ENCODE peak calls at places on chromosomes 16 and 17, in five cellular contexts. One of them, this sample, is unnamed.

GRCh38 chr16:69477546-69477945 is 53.1 kb downstream of the CYB5B start:
- DNase-seq in H1: no peak
- DNase-seq in neuronal stem cell: no peak
- DNase-seq in IMR-90: peak; percentile 39
- DNase-seq in mesenchymal stem cell: peak; percentile 79
- DNase-seq in this sample: no peak

GRCh38 chr17:74192950-74193781 is 10.3 kb upstream of the RPL38 start:
- DNase-seq in H1: no peak
- DNase-seq in neuronal stem cell: no peak
- DNase-seq in IMR-90: no peak
- DNase-seq in mesenchymal stem cell: peak; percentile 95
- DNase-seq in this sample: no peak

GRCh38 chr17:21218101-21218500 is 4.1 kb upstream of the TMEM11 start:
- DNase-seq in H1: no peak
- DNase-seq in neuronal stem cell: no peak
- DNase-seq in IMR-90: no peak
- DNase-seq in mesenchymal stem cell: no peak
- DNase-seq in this sample: peak; percentile 67

GRCh38 chr16:2842340-2843000 is 12.4 kb downstream of the ZG16B start:
- DNase-seq in H1: no peak
- DNase-seq in neuronal stem cell: no peak
- DNase-seq in IMR-90: no peak
- DNase-seq in mesenchymal stem cell: no peak
- DNase-seq in this sample: peak; percentile 80

GRCh38 chr16:13113786-13114185 is 212.4 kb downstream of the SHISA9 start:
- DNase-seq in H1: no peak
- DNase-seq in neuronal stem cell: no peak
- DNase-seq in IMR-90: no peak
- DNase-seq in mesenchymal stem cell: no peak
- DNase-seq in this sample: no peak

GRCh38 chr16:1778200-1779179 is 3.9 kb downstream of the SPSB3 start:
- DNase-seq in H1: no peak
- DNase-seq in neuronal stem cell: no peak
- DNase-seq in IMR-90: no peak
- DNase-seq in mesenchymal stem cell: no peak
- DNase-seq in this sample: no peak

GRCh38 chr16:1278456-1278855 is 22.6 kb downstream of the TPSD1 start:
- DNase-seq in H1: no peak
- DNase-seq in neuronal stem cell: no peak
- DNase-seq in IMR-90: no peak
- DNase-seq in mesenchymal stem cell: no peak
- DNase-seq in this sample: no peak

GRCh38 chr17:79400989-79401703 is 209.7 kb downstream of the RBFOX3 start:
- DNase-seq in H1: peak; percentile 47
- DNase-seq in neuronal stem cell: peak; percentile 67
- DNase-seq in IMR-90: peak; percentile 36
- DNase-seq in mesenchymal stem cell: peak; percentile 46
- DNase-seq in this sample: peak; percentile 88

GRCh38 chr17:22090263-22090935 is 398.1 kb downstream of the KCNJ18 start:
- DNase-seq in H1: no peak
- DNase-seq in neuronal stem cell: no peak
- DNase-seq in IMR-90: no peak
- DNase-seq in mesenchymal stem cell: no peak
- DNase-seq in this sample: no peak

GRCh38 chr17:49031965-49032928 is 35.1 kb downstream of the IGF2BP1 start:
- DNase-seq in H1: no peak
- DNase-seq in neuronal stem cell: peak; percentile 83
- DNase-seq in IMR-90: peak; percentile 81
- DNase-seq in mesenchymal stem cell: peak; percentile 89
- DNase-seq in this sample: peak; percentile 81

GRCh38 chr17:28758411-28759121 is 14.8 kb downstream of the TRAF4 start:
- DNase-seq in H1: no peak
- DNase-seq in neuronal stem cell: no peak
- DNase-seq in IMR-90: no peak
- DNase-seq in mesenchymal stem cell: no peak
- DNase-seq in this sample: no peak

GRCh38 chr17:80829166-80829813 is 162.4 kb upstream of the CHMP6 start:
- DNase-seq in H1: no peak
- DNase-seq in neuronal stem cell: no peak
- DNase-seq in IMR-90: no peak
- DNase-seq in mesenchymal stem cell: no peak
- DNase-seq in this sample: no peak

GRCh38 chr17:19319771-19320505 is 42.6 kb downstream of the B9D1 start:
- DNase-seq in H1: no peak
- DNase-seq in neuronal stem cell: no peak
- DNase-seq in IMR-90: no peak
- DNase-seq in mesenchymal stem cell: no peak
- DNase-seq in this sample: peak; percentile 25

GRCh38 chr17:39069114-39069756 is 82.2 kb downstream of the PLXDC1 start:
- DNase-seq in H1: no peak
- DNase-seq in neuronal stem cell: peak; percentile 38
- DNase-seq in IMR-90: peak; percentile 54
- DNase-seq in mesenchymal stem cell: peak; percentile 66
- DNase-seq in this sample: peak; percentile 59

GRCh38 chr17:35793257-35793656 is 2.2 kb downstream of the MMP28 start:
- DNase-seq in H1: no peak
- DNase-seq in neuronal stem cell: no peak
- DNase-seq in IMR-90: no peak
- DNase-seq in mesenchymal stem cell: no peak
- DNase-seq in this sample: peak; percentile 27

GRCh38 chr17:8206536-8206935 is 3.8 kb downstream of the AURKB start:
- DNase-seq in H1: no peak
- DNase-seq in neuronal stem cell: no peak
- DNase-seq in IMR-90: no peak
- DNase-seq in mesenchymal stem cell: no peak
- DNase-seq in this sample: no peak

GRCh38 chr17:4719684-4720221 is 9.3 kb downstream of the ARRB2 start:
- DNase-seq in H1: no peak
- DNase-seq in neuronal stem cell: no peak
- DNase-seq in IMR-90: no peak
- DNase-seq in mesenchymal stem cell: no peak
- DNase-seq in this sample: no peak

GRCh38 chr16:19991614-19992013 is 82.1 kb downstream of the GPR139 start:
- DNase-seq in H1: no peak
- DNase-seq in neuronal stem cell: no peak
- DNase-seq in IMR-90: no peak
- DNase-seq in mesenchymal stem cell: no peak
- DNase-seq in this sample: peak; percentile 43

GRCh38 chr17:8740486-8740885 is 4.2 kb downstream of the CCDC42 start:
- DNase-seq in H1: no peak
- DNase-seq in neuronal stem cell: no peak
- DNase-seq in IMR-90: no peak
- DNase-seq in mesenchymal stem cell: no peak
- DNase-seq in this sample: peak; percentile 89

GRCh38 chr17:78355045-78355641 is 4.7 kb downstream of the SOCS3 start:
- DNase-seq in H1: no peak
- DNase-seq in neuronal stem cell: no peak
- DNase-seq in IMR-90: no peak
- DNase-seq in mesenchymal stem cell: no peak
- DNase-seq in this sample: no peak

GRCh38 chr17:43416998-43417891 is 18.5 kb downstream of the ARL4D start:
- DNase-seq in H1: no peak
- DNase-seq in neuronal stem cell: no peak
- DNase-seq in IMR-90: peak; percentile 37
- DNase-seq in mesenchymal stem cell: no peak
- DNase-seq in this sample: no peak

GRCh38 chr17:35981908-35982330 is 622 bp upstream of the CCL16 start:
- DNase-seq in H1: no peak
- DNase-seq in neuronal stem cell: no peak
- DNase-seq in IMR-90: no peak
- DNase-seq in mesenchymal stem cell: no peak
- DNase-seq in this sample: peak; percentile 61

GRCh38 chr16:85888405-85889331 is 10.3 kb upstream of the IRF8 start:
- DNase-seq in H1: no peak
- DNase-seq in neuronal stem cell: no peak
- DNase-seq in IMR-90: peak; percentile 65
- DNase-seq in mesenchymal stem cell: peak; percentile 86
- DNase-seq in this sample: peak; percentile 8

GRCh38 chr16:23374721-23375120 is 72.6 kb downstream of the SCNN1B start:
- DNase-seq in H1: no peak
- DNase-seq in neuronal stem cell: no peak
- DNase-seq in IMR-90: no peak
- DNase-seq in mesenchymal stem cell: no peak
- DNase-seq in this sample: peak; percentile 51

GRCh38 chr16:23274968-23275367 is 27.1 kb upstream of the SCNN1B start:
- DNase-seq in H1: no peak
- DNase-seq in neuronal stem cell: no peak
- DNase-seq in IMR-90: no peak
- DNase-seq in mesenchymal stem cell: no peak
- DNase-seq in this sample: peak; percentile 48

GRCh38 chr17:76546556-76547182 is 6.8 kb downstream of the PRCD start:
- DNase-seq in H1: no peak
- DNase-seq in neuronal stem cell: no peak
- DNase-seq in IMR-90: peak; percentile 99
- DNase-seq in mesenchymal stem cell: peak; percentile 94
- DNase-seq in this sample: no peak

GRCh38 chr16:74999208-74999682 is 421 bp downstream of the ZNRF1 start:
- DNase-seq in H1: no peak
- DNase-seq in neuronal stem cell: peak; percentile 29
- DNase-seq in IMR-90: no peak
- DNase-seq in mesenchymal stem cell: peak; percentile 24
- DNase-seq in this sample: no peak

GRCh38 chr17:15171433-15172047 is 93.6 kb downstream of the PMP22 start:
- DNase-seq in H1: peak; percentile 44
- DNase-seq in neuronal stem cell: peak; percentile 54
- DNase-seq in IMR-90: peak; percentile 75
- DNase-seq in mesenchymal stem cell: peak; percentile 75
- DNase-seq in this sample: peak; percentile 91

GRCh38 chr16:11232852-11233726 is 22.9 kb downstream of the SOCS1 start:
- DNase-seq in H1: no peak
- DNase-seq in neuronal stem cell: no peak
- DNase-seq in IMR-90: no peak
- DNase-seq in mesenchymal stem cell: no peak
- DNase-seq in this sample: peak; percentile 72

GRCh38 chr17:79651751-79652150 is 40.9 kb upstream of the RBFOX3 start:
- DNase-seq in H1: no peak
- DNase-seq in neuronal stem cell: no peak
- DNase-seq in IMR-90: no peak
- DNase-seq in mesenchymal stem cell: no peak
- DNase-seq in this sample: peak; percentile 23

GRCh38 chr17:50205931-50206505 is 4.6 kb upstream of the COL1A1 start:
- DNase-seq in H1: no peak
- DNase-seq in neuronal stem cell: no peak
- DNase-seq in IMR-90: no peak
- DNase-seq in mesenchymal stem cell: no peak
- DNase-seq in this sample: no peak

GRCh38 chr17:50205111-50205821 is 3.8 kb upstream of the COL1A1 start:
- DNase-seq in H1: no peak
- DNase-seq in neuronal stem cell: no peak
- DNase-seq in IMR-90: peak; percentile 60
- DNase-seq in mesenchymal stem cell: peak; percentile 76
- DNase-seq in this sample: no peak

GRCh38 chr17:50203086-50203485 is 1.7 kb upstream of the COL1A1 start:
- DNase-seq in H1: no peak
- DNase-seq in neuronal stem cell: no peak
- DNase-seq in IMR-90: peak; percentile 55
- DNase-seq in mesenchymal stem cell: no peak
- DNase-seq in this sample: no peak

GRCh38 chr17:50204431-50204830 is 3.0 kb upstream of the COL1A1 start:
- DNase-seq in H1: no peak
- DNase-seq in neuronal stem cell: no peak
- DNase-seq in IMR-90: no peak
- DNase-seq in mesenchymal stem cell: no peak
- DNase-seq in this sample: no peak

GRCh38 chr17:50203589-50204345 is 2.3 kb upstream of the COL1A1 start:
- DNase-seq in H1: no peak
- DNase-seq in neuronal stem cell: no peak
- DNase-seq in IMR-90: peak; percentile 96
- DNase-seq in mesenchymal stem cell: peak; percentile 62
- DNase-seq in this sample: no peak
- H3K4me1 ChIP-seq in H1: peaks cover 17% of the 10 kb centered on the region
- H3K4me1 ChIP-seq in neuronal stem cell: peaks cover 23% of the 10 kb centered on the region
- H3K4me1 ChIP-seq in IMR-90: peaks cover 50% of the 10 kb centered on the region
- H3K4me1 ChIP-seq in mesenchymal stem cell: peaks cover 41% of the 10 kb centered on the region
- H3K4me1 ChIP-seq in this sample: peaks cover 9% of the 10 kb centered on the region

GRCh38 chr16:57113664-57114063 is 21.3 kb downstream of the CPNE2 start:
- DNase-seq in H1: no peak
- DNase-seq in neuronal stem cell: no peak
- DNase-seq in IMR-90: no peak
- DNase-seq in mesenchymal stem cell: no peak
- DNase-seq in this sample: no peak

GRCh38 chr16:57113042-57113453 is 20.7 kb downstream of the CPNE2 start:
- DNase-seq in H1: no peak
- DNase-seq in neuronal stem cell: no peak
- DNase-seq in IMR-90: peak; percentile 34
- DNase-seq in mesenchymal stem cell: peak; percentile 54
- DNase-seq in this sample: no peak

GRCh38 chr16:57115148-57115503 is 22.7 kb downstream of the CPNE2 start:
- DNase-seq in H1: no peak
- DNase-seq in neuronal stem cell: no peak
- DNase-seq in IMR-90: peak; percentile 26
- DNase-seq in mesenchymal stem cell: no peak
- DNase-seq in this sample: no peak

GRCh38 chr16:57118461-57119084 is 26.2 kb downstream of the CPNE2 start:
- DNase-seq in H1: no peak
- DNase-seq in neuronal stem cell: no peak
- DNase-seq in IMR-90: no peak
- DNase-seq in mesenchymal stem cell: no peak
- DNase-seq in this sample: no peak

GRCh38 chr16:57115504-57116182 is 23.3 kb downstream of the CPNE2 start:
- DNase-seq in H1: no peak
- DNase-seq in neuronal stem cell: peak; percentile 59
- DNase-seq in IMR-90: peak; percentile 28
- DNase-seq in mesenchymal stem cell: no peak
- DNase-seq in this sample: no peak
- H2AFZ ChIP-seq in H1: no peak overlapping the region
- H2AFZ ChIP-seq in neuronal stem cell: peak overlapping the region; percentile 81
- H2AFZ ChIP-seq in IMR-90: peak overlapping the region; percentile 80
- H2AFZ ChIP-seq in mesenchymal stem cell: no peak overlapping the region
- H2AFZ ChIP-seq in this sample: no peak overlapping the region

GRCh38 chr17:31564883-31565297 is 173.4 kb downstream of the RAB11FIP4 start:
- DNase-seq in H1: no peak
- DNase-seq in neuronal stem cell: no peak
- DNase-seq in IMR-90: peak; percentile 75
- DNase-seq in mesenchymal stem cell: peak; percentile 62
- DNase-seq in this sample: peak; percentile 71

GRCh38 chr17:31566247-31566991 is 174.9 kb downstream of the RAB11FIP4 start:
- DNase-seq in H1: no peak
- DNase-seq in neuronal stem cell: no peak
- DNase-seq in IMR-90: no peak
- DNase-seq in mesenchymal stem cell: no peak
- DNase-seq in this sample: no peak

GRCh38 chr17:31566992-31567373 is 175.5 kb downstream of the RAB11FIP4 start:
- DNase-seq in H1: no peak
- DNase-seq in neuronal stem cell: no peak
- DNase-seq in IMR-90: no peak
- DNase-seq in mesenchymal stem cell: no peak
- DNase-seq in this sample: no peak

GRCh38 chr17:31564291-31564690 is 172.8 kb downstream of the RAB11FIP4 start:
- DNase-seq in H1: no peak
- DNase-seq in neuronal stem cell: no peak
- DNase-seq in IMR-90: no peak
- DNase-seq in mesenchymal stem cell: no peak
- DNase-seq in this sample: no peak

GRCh38 chr17:31565652-31566051 is 174.2 kb downstream of the RAB11FIP4 start:
- DNase-seq in H1: no peak
- DNase-seq in neuronal stem cell: no peak
- DNase-seq in IMR-90: no peak
- DNase-seq in mesenchymal stem cell: no peak
- DNase-seq in this sample: no peak
- H2AK5ac ChIP-seq in H1: no peak overlapping the region
- H2AK5ac ChIP-seq in neuronal stem cell: no peak overlapping the region
- H2AK5ac ChIP-seq in IMR-90: peak overlapping the region; percentile 52
- H2AK5ac ChIP-seq in mesenchymal stem cell: peak overlapping the region; percentile 82
- H2AK5ac ChIP-seq in this sample: no peak overlapping the region

GRCh38 chr16:53061256-53061655 is 6.5 kb downstream of the CHD9 start:
- DNase-seq in H1: no peak
- DNase-seq in neuronal stem cell: no peak
- DNase-seq in IMR-90: no peak
- DNase-seq in mesenchymal stem cell: no peak
- DNase-seq in this sample: no peak
- H3K4me1 ChIP-seq in H1: peaks cover 6% of the 10 kb centered on the region
- H3K4me1 ChIP-seq in neuronal stem cell: peaks cover 9% of the 10 kb centered on the region
- H3K4me1 ChIP-seq in IMR-90: peaks cover 3% of the 10 kb centered on the region
- H3K4me1 ChIP-seq in mesenchymal stem cell: peaks cover 11% of the 10 kb centered on the region
- H3K4me1 ChIP-seq in this sample: peaks cover 2% of the 10 kb centered on the region